ENCODE peak calls at places on chromosomes 6 and 20, in seven cellular contexts. One of them, this sample, is unnamed.

GRCh38 chr20:3667434-3668037 is 4.3 kb upstream of the GFRA4 start:
- DNase-seq in GM18507: no peak
- DNase-seq in NCI-H748 treated with DMSO at 0.1 percent for 48 hours: no peak
- DNase-seq in LoVo: no peak
- DNase-seq in ovary: no peak
- DNase-seq in AG09309: no peak
- DNase-seq in HEK293T: no peak
- DNase-seq in this sample: no peak

GRCh38 chr6:130215526-130215925 is 7.2 kb downstream of the SAMD3 start:
- DNase-seq in ovary: no peak
- DNase-seq in GM18507: peak; percentile 4
- DNase-seq in NCI-H748 treated with DMSO at 0.1 percent for 48 hours: no peak
- DNase-seq in LoVo: no peak
- DNase-seq in AG09309: no peak
- DNase-seq in HEK293T: no peak
- DNase-seq in this sample: no peak

GRCh38 chr20:24872291-24873014 is 76.6 kb upstream of the CST7 start:
- DNase-seq in NCI-H748 treated with DMSO at 0.1 percent for 48 hours: no peak
- DNase-seq in HEK293T: no peak
- DNase-seq in AG09309: no peak
- DNase-seq in ovary: no peak
- DNase-seq in GM18507: no peak
- DNase-seq in LoVo: no peak
- DNase-seq in this sample: no peak

GRCh38 chr6:35046862-35047261 is 94.3 kb downstream of the TCP11 start:
- DNase-seq in NCI-H748 treated with DMSO at 0.1 percent for 48 hours: no peak
- DNase-seq in ovary: no peak
- DNase-seq in AG09309: no peak
- DNase-seq in LoVo: no peak
- DNase-seq in HEK293T: no peak
- DNase-seq in GM18507: no peak
- DNase-seq in this sample: no peak

GRCh38 chr20:37759761-37760209 is 66.0 kb downstream of the CTNNBL1 start:
- DNase-seq in LoVo: no peak
- DNase-seq in HEK293T: no peak
- DNase-seq in AG09309: no peak
- DNase-seq in GM18507: no peak
- DNase-seq in NCI-H748 treated with DMSO at 0.1 percent for 48 hours: no peak
- DNase-seq in ovary: no peak
- DNase-seq in this sample: no peak

GRCh38 chr6:158737710-158738615 is 81.2 kb downstream of the EZR start:
- DNase-seq in NCI-H748 treated with DMSO at 0.1 percent for 48 hours: no peak
- DNase-seq in LoVo: peak; percentile 83
- DNase-seq in HEK293T: no peak
- DNase-seq in ovary: no peak
- DNase-seq in AG09309: peak; percentile 28
- DNase-seq in GM18507: no peak
- DNase-seq in this sample: no peak

GRCh38 chr20:9963029-9963428 is 71.8 kb upstream of the ANKEF1 start:
- DNase-seq in LoVo: no peak
- DNase-seq in AG09309: no peak
- DNase-seq in ovary: no peak
- DNase-seq in GM18507: no peak
- DNase-seq in HEK293T: no peak
- DNase-seq in NCI-H748 treated with DMSO at 0.1 percent for 48 hours: no peak
- DNase-seq in this sample: no peak

GRCh38 chr6:164108869-164109769 is 694.6 kb downstream of the QKI start:
- DNase-seq in GM18507: no peak
- DNase-seq in NCI-H748 treated with DMSO at 0.1 percent for 48 hours: peak; percentile 11
- DNase-seq in LoVo: peak; percentile 69
- DNase-seq in ovary: peak; percentile 43
- DNase-seq in HEK293T: no peak
- DNase-seq in AG09309: no peak
- DNase-seq in this sample: no peak

GRCh38 chr6:105097288-105097687 is 82.5 kb downstream of the POPDC3 start:
- DNase-seq in NCI-H748 treated with DMSO at 0.1 percent for 48 hours: no peak
- DNase-seq in ovary: no peak
- DNase-seq in AG09309: no peak
- DNase-seq in GM18507: no peak
- DNase-seq in LoVo: peak; percentile 79
- DNase-seq in HEK293T: no peak
- DNase-seq in this sample: no peak

GRCh38 chr6:31901953-31902643 is at the start of gene ZBTB12:
- DNase-seq in AG09309: peak; percentile 88
- DNase-seq in ovary: peak; percentile 96
- DNase-seq in LoVo: peak; percentile 92
- DNase-seq in HEK293T: peak; percentile 87
- DNase-seq in NCI-H748 treated with DMSO at 0.1 percent for 48 hours: peak; percentile 96
- DNase-seq in GM18507: peak; percentile 81
- DNase-seq in this sample: peak; percentile 86

GRCh38 chr6:86251106-86251505 is 608.4 kb upstream of the SYNCRIP start:
- DNase-seq in HEK293T: no peak
- DNase-seq in AG09309: no peak
- DNase-seq in ovary: no peak
- DNase-seq in LoVo: no peak
- DNase-seq in GM18507: no peak
- DNase-seq in NCI-H748 treated with DMSO at 0.1 percent for 48 hours: no peak
- DNase-seq in this sample: no peak

GRCh38 chr20:45946149-45946970 is 11.9 kb downstream of the PCIF1 start:
- DNase-seq in ovary: peak; percentile 89
- DNase-seq in HEK293T: no peak
- DNase-seq in AG09309: no peak
- DNase-seq in LoVo: no peak
- DNase-seq in GM18507: no peak
- DNase-seq in NCI-H748 treated with DMSO at 0.1 percent for 48 hours: no peak
- DNase-seq in this sample: no peak

GRCh38 chr6:81736428-81736827 is 16.1 kb downstream of the TENT5A start:
- DNase-seq in AG09309: no peak
- DNase-seq in HEK293T: no peak
- DNase-seq in ovary: no peak
- DNase-seq in NCI-H748 treated with DMSO at 0.1 percent for 48 hours: no peak
- DNase-seq in LoVo: no peak
- DNase-seq in GM18507: no peak
- DNase-seq in this sample: no peak

GRCh38 chr20:45290677-45291355 is 15.8 kb upstream of the RBPJL start:
- DNase-seq in ovary: peak; percentile 56
- DNase-seq in LoVo: peak; percentile 73
- DNase-seq in HEK293T: peak; percentile 79
- DNase-seq in GM18507: peak; percentile 58
- DNase-seq in NCI-H748 treated with DMSO at 0.1 percent for 48 hours: peak; percentile 56
- DNase-seq in AG09309: peak; percentile 23
- DNase-seq in this sample: no peak

GRCh38 chr6:152948150-152948768 is 34.6 kb downstream of the FBXO5 start:
- DNase-seq in LoVo: peak; percentile 53
- DNase-seq in ovary: no peak
- DNase-seq in AG09309: peak; percentile 14
- DNase-seq in NCI-H748 treated with DMSO at 0.1 percent for 48 hours: peak; percentile 22
- DNase-seq in GM18507: peak; percentile 4
- DNase-seq in HEK293T: peak; percentile 52
- DNase-seq in this sample: peak; percentile 22

GRCh38 chr20:23879811-23880374 is 345 bp upstream of the CST5 start:
- DNase-seq in HEK293T: no peak
- DNase-seq in ovary: no peak
- DNase-seq in NCI-H748 treated with DMSO at 0.1 percent for 48 hours: no peak
- DNase-seq in LoVo: no peak
- DNase-seq in AG09309: no peak
- DNase-seq in GM18507: no peak
- DNase-seq in this sample: no peak

GRCh38 chr6:101397199-101397598 is 3.7 kb downstream of the GRIK2 start:
- DNase-seq in HEK293T: no peak
- DNase-seq in AG09309: no peak
- DNase-seq in GM18507: no peak
- DNase-seq in ovary: no peak
- DNase-seq in LoVo: no peak
- DNase-seq in NCI-H748 treated with DMSO at 0.1 percent for 48 hours: peak; percentile 80
- DNase-seq in this sample: no peak

GRCh38 chr6:53432318-53433161 is 83.8 kb upstream of the ELOVL5 start:
- DNase-seq in HEK293T: no peak
- DNase-seq in ovary: no peak
- DNase-seq in NCI-H748 treated with DMSO at 0.1 percent for 48 hours: peak; percentile 94
- DNase-seq in GM18507: no peak
- DNase-seq in AG09309: peak; percentile 64
- DNase-seq in LoVo: no peak
- DNase-seq in this sample: no peak

GRCh38 chr6:31354248-31354647 is 2.7 kb downstream of the HLA-B start:
- DNase-seq in ovary: no peak
- DNase-seq in NCI-H748 treated with DMSO at 0.1 percent for 48 hours: no peak
- DNase-seq in GM18507: no peak
- DNase-seq in AG09309: no peak
- DNase-seq in HEK293T: no peak
- DNase-seq in LoVo: no peak
- DNase-seq in this sample: no peak

GRCh38 chr6:133100870-133101269 is 140.3 kb upstream of the EYA4 start:
- DNase-seq in ovary: no peak
- DNase-seq in HEK293T: no peak
- DNase-seq in NCI-H748 treated with DMSO at 0.1 percent for 48 hours: no peak
- DNase-seq in GM18507: no peak
- DNase-seq in AG09309: no peak
- DNase-seq in LoVo: no peak
- DNase-seq in this sample: no peak

GRCh38 chr6:95413789-95414188 is 163.5 kb upstream of the MANEA start:
- DNase-seq in AG09309: no peak
- DNase-seq in ovary: no peak
- DNase-seq in GM18507: no peak
- DNase-seq in NCI-H748 treated with DMSO at 0.1 percent for 48 hours: no peak
- DNase-seq in HEK293T: peak; percentile 11
- DNase-seq in LoVo: no peak
- DNase-seq in this sample: no peak

GRCh38 chr20:55540486-55540885 is 464.8 kb downstream of the CBLN4 start:
- DNase-seq in NCI-H748 treated with DMSO at 0.1 percent for 48 hours: no peak
- DNase-seq in ovary: no peak
- DNase-seq in HEK293T: no peak
- DNase-seq in GM18507: no peak
- DNase-seq in AG09309: no peak
- DNase-seq in LoVo: no peak
- DNase-seq in this sample: no peak

GRCh38 chr6:50145125-50145524 is 95.4 kb upstream of the DEFB112 start:
- DNase-seq in HEK293T: peak; percentile 10
- DNase-seq in LoVo: peak; percentile 6
- DNase-seq in GM18507: no peak
- DNase-seq in NCI-H748 treated with DMSO at 0.1 percent for 48 hours: no peak
- DNase-seq in ovary: no peak
- DNase-seq in AG09309: no peak
- DNase-seq in this sample: no peak

GRCh38 chr6:142566628-142567396 is 265.0 kb downstream of the ADGRG6 start:
- DNase-seq in LoVo: peak; percentile 47
- DNase-seq in ovary: peak; percentile 25
- DNase-seq in GM18507: peak; percentile 30
- DNase-seq in HEK293T: peak; percentile 79
- DNase-seq in AG09309: no peak
- DNase-seq in NCI-H748 treated with DMSO at 0.1 percent for 48 hours: peak; percentile 1
- DNase-seq in this sample: peak; percentile 61

GRCh38 chr20:52972190-52972937 is at the start of gene TSHZ2:
- DNase-seq in AG09309: no peak
- DNase-seq in ovary: peak; percentile 51
- DNase-seq in HEK293T: peak; percentile 64
- DNase-seq in NCI-H748 treated with DMSO at 0.1 percent for 48 hours: peak; percentile 28
- DNase-seq in GM18507: no peak
- DNase-seq in LoVo: no peak
- DNase-seq in this sample: no peak

GRCh38 chr6:93453956-93454355 is 34.6 kb upstream of the EPHA7 start:
- DNase-seq in NCI-H748 treated with DMSO at 0.1 percent for 48 hours: no peak
- DNase-seq in AG09309: no peak
- DNase-seq in GM18507: no peak
- DNase-seq in LoVo: no peak
- DNase-seq in ovary: no peak
- DNase-seq in HEK293T: no peak
- DNase-seq in this sample: no peak

GRCh38 chr6:17280552-17281090 is 540 bp upstream of the RBM24 start:
- DNase-seq in LoVo: no peak
- DNase-seq in ovary: peak; percentile 44
- DNase-seq in GM18507: no peak
- DNase-seq in NCI-H748 treated with DMSO at 0.1 percent for 48 hours: no peak
- DNase-seq in AG09309: no peak
- DNase-seq in HEK293T: no peak
- DNase-seq in this sample: no peak

This sample was measured in HFF-Myc.